ENCODE peak calls at places on chromosomes 11 and 22, in four cellular contexts. One of them, this sample, is unnamed.

GRCh38 chr11:112016088-112016764 is 9.0 kb upstream of the DLAT start:
- DNase-seq in A549: no peak
- DNase-seq in esophagus muscularis mucosa: no peak
- DNase-seq in SK-N-SH: no peak
- DNase-seq in this sample: no peak

GRCh38 chr22:18024956-18025720 is 777 bp upstream of the MICAL3 start:
- DNase-seq in A549: no peak
- DNase-seq in esophagus muscularis mucosa: no peak
- DNase-seq in SK-N-SH: peak
- DNase-seq in this sample: no peak

GRCh38 chr11:100687032-100687629 is at the start of gene ARHGAP42:
- DNase-seq in A549: peak
- DNase-seq in esophagus muscularis mucosa: no peak
- DNase-seq in SK-N-SH: peak
- DNase-seq in this sample: peak

GRCh38 chr22:22121445-22121844 is 123.1 kb upstream of the VPREB1 start:
- DNase-seq in A549: no peak
- DNase-seq in esophagus muscularis mucosa: no peak
- DNase-seq in SK-N-SH: no peak
- DNase-seq in this sample: no peak

GRCh38 chr11:73414977-73415492 is 38.8 kb downstream of the RELT start:
- DNase-seq in A549: no peak
- DNase-seq in esophagus muscularis mucosa: no peak
- DNase-seq in SK-N-SH: no peak
- DNase-seq in this sample: no peak

GRCh38 chr11:34512810-34513673 is 552 bp downstream of the ELF5 start:
- DNase-seq in A549: peak
- DNase-seq in esophagus muscularis mucosa: no peak
- DNase-seq in SK-N-SH: peak
- DNase-seq in this sample: peak

GRCh38 chr11:372809-373715 is 3.8 kb downstream of the B4GALNT4 start:
- DNase-seq in A549: no peak
- DNase-seq in esophagus muscularis mucosa: no peak
- DNase-seq in SK-N-SH: no peak
- DNase-seq in this sample: no peak

GRCh38 chr22:37517826-37518450 is 1.3 kb downstream of the CARD10 start:
- DNase-seq in A549: no peak
- DNase-seq in esophagus muscularis mucosa: no peak
- DNase-seq in SK-N-SH: no peak
- DNase-seq in this sample: no peak

GRCh38 chr11:3808846-3809623 is 675 bp downstream of the PGAP2 start:
- DNase-seq in A549: peak
- DNase-seq in esophagus muscularis mucosa: no peak
- DNase-seq in SK-N-SH: peak
- DNase-seq in this sample: no peak

GRCh38 chr11:128610765-128611617 is 23.6 kb upstream of the ETS1 start:
- DNase-seq in A549: no peak
- DNase-seq in esophagus muscularis mucosa: peak
- DNase-seq in SK-N-SH: no peak
- DNase-seq in this sample: no peak

GRCh38 chr11:117026593-117027330 is 71.5 kb downstream of the SIK3 start:
- DNase-seq in A549: no peak
- DNase-seq in esophagus muscularis mucosa: no peak
- DNase-seq in SK-N-SH: no peak
- DNase-seq in this sample: no peak

GRCh38 chr11:8531982-8532381 is 62.0 kb downstream of the STK33 start:
- DNase-seq in A549: no peak
- DNase-seq in esophagus muscularis mucosa: no peak
- DNase-seq in SK-N-SH: no peak
- DNase-seq in this sample: no peak

DNA sequence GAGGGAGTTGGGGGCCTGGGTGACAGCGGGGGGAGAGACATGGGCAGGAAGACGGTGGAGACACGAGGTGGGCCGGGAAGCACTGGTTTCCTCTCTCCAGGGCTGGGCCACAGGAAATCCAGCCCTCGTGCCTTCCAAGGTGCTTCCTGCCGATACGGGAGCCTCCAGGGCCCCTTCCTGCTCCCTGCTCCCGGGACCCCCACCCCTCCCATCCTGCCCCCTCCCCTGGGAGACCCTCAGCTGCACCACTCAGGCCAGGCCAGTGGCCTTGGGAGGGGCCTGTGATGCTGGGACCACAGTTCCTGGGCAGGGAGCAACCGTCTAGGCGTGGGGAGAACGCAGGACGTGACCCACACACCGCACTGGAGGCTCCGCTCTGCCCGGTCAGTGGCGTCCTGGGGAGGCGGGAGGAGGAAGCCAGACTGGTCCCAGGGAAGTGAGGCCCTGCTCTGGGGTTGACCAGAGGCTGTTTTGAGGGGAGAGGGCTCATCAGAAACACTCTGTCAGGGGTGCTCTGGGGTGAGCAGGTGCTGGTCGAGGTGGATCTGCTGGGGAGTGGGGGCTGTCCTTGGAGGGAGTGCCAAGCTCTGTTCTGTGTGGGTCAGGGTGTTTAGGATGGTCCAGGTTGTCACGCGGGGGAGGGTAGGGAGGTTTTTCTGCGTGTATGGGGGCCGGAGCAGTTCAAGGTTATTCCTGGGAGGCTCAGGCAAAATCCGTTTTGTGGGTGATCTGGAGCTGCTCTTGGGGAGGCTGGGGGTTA is at the start of gene SHANK3:
- DNase-seq in A549: no peak
- DNase-seq in esophagus muscularis mucosa: no peak
- DNase-seq in SK-N-SH: peak
- DNase-seq in this sample: no peak
- TF ChIP-seq EP300 in A549: no peak
- TF ChIP-seq EP300 in esophagus muscularis mucosa: no peak
- TF ChIP-seq EP300 in SK-N-SH: no peak
- TF ChIP-seq EP300 in this sample: peak

GRCh38 chr22:48240935-48241230 is 1478.4 kb downstream of the TBC1D22A start:
- DNase-seq in A549: no peak
- DNase-seq in esophagus muscularis mucosa: no peak
- DNase-seq in SK-N-SH: no peak
- DNase-seq in this sample: no peak
- H3K4me3 ChIP-seq in A549: no peak
- H3K4me3 ChIP-seq in esophagus muscularis mucosa: no peak
- H3K4me3 ChIP-seq in SK-N-SH: no peak
- H3K4me3 ChIP-seq in this sample: no peak

DNA sequence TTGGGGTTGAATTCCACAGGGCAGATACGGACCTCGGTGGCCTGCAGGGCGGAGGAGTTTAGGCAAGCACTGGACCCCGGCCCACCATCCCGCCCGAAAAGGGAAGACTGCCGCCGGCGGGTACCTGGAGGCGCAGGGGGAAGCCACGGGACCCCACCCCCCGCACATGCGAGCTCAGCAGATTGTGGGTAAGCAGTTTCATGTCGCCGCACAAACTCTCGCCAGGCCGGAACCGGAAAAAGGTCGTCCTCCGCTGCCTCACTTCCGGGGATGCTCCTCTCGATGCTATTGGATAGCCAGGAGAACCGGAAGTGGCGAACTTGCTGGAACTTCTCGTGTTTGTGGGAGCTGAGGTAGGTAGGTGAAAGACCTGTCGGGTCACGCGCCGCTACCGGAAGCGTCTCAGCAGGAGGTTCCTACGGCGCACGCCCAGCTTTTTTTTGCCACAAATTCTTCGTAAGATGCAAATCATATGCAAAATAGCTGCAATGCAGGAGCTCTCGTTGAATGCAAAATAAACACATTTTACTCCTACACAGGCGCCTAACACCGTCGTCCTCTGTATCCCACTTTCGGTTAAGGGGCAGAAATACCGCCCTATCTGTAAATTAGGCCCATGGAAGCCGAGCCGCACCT is at the start of gene TRMT112:
- DNase-seq in A549: peak
- DNase-seq in esophagus muscularis mucosa: peak
- DNase-seq in SK-N-SH: peak
- DNase-seq in this sample: peak
- TF ChIP-seq EP300 in A549: no peak
- TF ChIP-seq EP300 in esophagus muscularis mucosa: peak
- TF ChIP-seq EP300 in SK-N-SH: no peak
- TF ChIP-seq EP300 in this sample: peak

DNA sequence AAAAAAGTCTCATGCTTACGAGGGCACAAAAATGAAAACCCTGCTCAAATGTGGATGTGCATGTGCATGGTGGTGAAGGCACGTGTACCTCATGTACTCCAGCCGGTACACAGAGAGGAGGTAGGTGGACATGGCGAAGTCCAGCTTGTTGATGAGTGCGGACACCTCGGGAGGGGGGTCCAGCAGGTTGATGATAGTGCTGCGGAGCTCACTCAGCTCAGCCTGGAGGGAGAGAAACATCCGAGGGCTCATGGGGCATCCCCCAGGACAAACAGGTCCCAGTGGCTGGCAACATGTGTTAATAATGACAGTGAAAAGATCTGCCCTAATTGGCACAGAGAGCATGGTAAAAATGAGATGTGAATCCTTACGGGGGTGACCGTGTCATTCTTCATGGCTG is 9.2 kb upstream of the SERPIND1 start:
- DNase-seq in A549: no peak
- DNase-seq in esophagus muscularis mucosa: no peak
- DNase-seq in SK-N-SH: no peak
- DNase-seq in this sample: no peak
- H3K4me3 ChIP-seq in A549: no peak
- H3K4me3 ChIP-seq in esophagus muscularis mucosa: no peak
- H3K4me3 ChIP-seq in SK-N-SH: no peak
- H3K4me3 ChIP-seq in this sample: no peak

DNA sequence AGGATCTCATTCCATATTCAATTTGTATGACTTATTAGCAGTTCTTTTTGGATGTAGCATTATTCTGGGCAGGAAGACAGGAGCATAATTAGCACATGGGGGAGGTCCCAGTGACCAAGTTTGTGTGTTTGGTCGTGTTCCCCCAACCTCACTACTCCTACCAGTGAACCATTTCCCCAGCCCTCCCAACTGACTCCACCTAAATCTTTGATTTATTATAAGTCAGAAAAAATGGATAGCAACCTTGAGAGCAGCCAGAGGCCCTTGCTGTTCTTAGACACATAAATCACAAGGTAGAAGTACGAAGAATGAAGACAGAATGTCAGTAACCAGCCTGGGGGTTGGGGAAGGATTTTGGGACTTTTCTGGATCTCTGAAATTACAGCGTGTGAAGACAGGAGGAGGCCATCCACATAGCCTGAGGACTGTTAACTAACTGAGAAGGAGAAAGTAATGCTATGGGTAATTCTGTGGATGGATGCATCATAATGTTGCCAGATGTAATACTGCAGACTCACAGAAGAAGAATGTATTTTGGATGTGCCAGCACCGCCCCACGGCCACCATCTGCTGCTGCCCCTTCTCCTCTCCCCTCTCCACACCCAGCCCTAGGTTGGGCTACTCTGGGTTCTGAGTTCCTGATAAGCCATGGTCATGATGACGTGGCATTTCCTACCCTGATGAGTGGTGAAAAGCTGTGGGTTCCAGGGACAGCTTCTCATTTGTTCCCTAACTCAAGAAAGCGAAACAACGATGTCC is 124.3 kb upstream of the TTC12 start:
- DNase-seq in A549: peak
- DNase-seq in esophagus muscularis mucosa: no peak
- DNase-seq in SK-N-SH: no peak
- DNase-seq in this sample: no peak
- TF ChIP-seq EP300 in A549: no peak
- TF ChIP-seq EP300 in esophagus muscularis mucosa: no peak
- TF ChIP-seq EP300 in SK-N-SH: no peak
- TF ChIP-seq EP300 in this sample: no peak

GRCh38 chr11:86220654-86221053 is 23.9 kb upstream of the EED start:
- DNase-seq in A549: no peak
- DNase-seq in esophagus muscularis mucosa: no peak
- DNase-seq in SK-N-SH: no peak
- DNase-seq in this sample: no peak

GRCh38 chr11:86218125-86219081 is 26.1 kb upstream of the EED start:
- DNase-seq in A549: peak
- DNase-seq in esophagus muscularis mucosa: no peak
- DNase-seq in SK-N-SH: peak
- DNase-seq in this sample: peak

GRCh38 chr11:86214710-86215109 is 29.8 kb upstream of the EED start:
- DNase-seq in A549: no peak
- DNase-seq in esophagus muscularis mucosa: no peak
- DNase-seq in SK-N-SH: no peak
- DNase-seq in this sample: no peak

GRCh38 chr11:86222081-86222480 is 22.5 kb upstream of the EED start:
- DNase-seq in A549: no peak
- DNase-seq in esophagus muscularis mucosa: no peak
- DNase-seq in SK-N-SH: no peak
- DNase-seq in this sample: no peak

GRCh38 chr11:86219291-86220193 is 25.0 kb upstream of the EED start:
- DNase-seq in A549: no peak
- DNase-seq in esophagus muscularis mucosa: no peak
- DNase-seq in SK-N-SH: no peak
- DNase-seq in this sample: no peak
- H3K4me3 ChIP-seq in A549: no peak
- H3K4me3 ChIP-seq in esophagus muscularis mucosa: no peak
- H3K4me3 ChIP-seq in SK-N-SH: no peak
- H3K4me3 ChIP-seq in this sample: no peak

GRCh38 chr11:12397953-12398352 is 20.6 kb downstream of the PARVA start:
- DNase-seq in A549: no peak
- DNase-seq in esophagus muscularis mucosa: peak
- DNase-seq in SK-N-SH: no peak
- DNase-seq in this sample: no peak
- TF ChIP-seq EP300 in A549: no peak
- TF ChIP-seq EP300 in esophagus muscularis mucosa: peak
- TF ChIP-seq EP300 in SK-N-SH: peak
- TF ChIP-seq EP300 in this sample: peak

GRCh38 chr11:86374121-86374520 is 566 bp upstream of the CCDC81 start:
- DNase-seq in A549: no peak
- DNase-seq in esophagus muscularis mucosa: no peak
- DNase-seq in SK-N-SH: no peak
- DNase-seq in this sample: no peak
- H3K4me3 ChIP-seq in A549: no peak
- H3K4me3 ChIP-seq in esophagus muscularis mucosa: peak
- H3K4me3 ChIP-seq in SK-N-SH: no peak
- H3K4me3 ChIP-seq in this sample: peak

GRCh38 chr11:130420478-130421198 is 7.8 kb downstream of the ADAMTS8 start:
- DNase-seq in A549: no peak
- DNase-seq in esophagus muscularis mucosa: peak
- DNase-seq in SK-N-SH: no peak
- DNase-seq in this sample: no peak
- TF ChIP-seq EP300 in A549: no peak
- TF ChIP-seq EP300 in esophagus muscularis mucosa: no peak
- TF ChIP-seq EP300 in SK-N-SH: no peak
- TF ChIP-seq EP300 in this sample: no peak